ENCODE peak calls at places on chromosomes 16 and 17, in seven cellular contexts. L is SJSA1, H is ascending aorta, N is left ventricle myocardium inferior, J is GM23338, C is fibroblast of lung, M is tibial nerve. U is an unnamed sample.
A peak's percentile ranks its signal among the peaks of the same experiment; 100 is the strongest.

GRCh38 chr17:1039119-1039507 is 42.2 kb downstream of the TIMM22 start:
- DNase-seq in L (no peak), H (no peak), N (no peak), J (no peak), C (no peak), M (no peak), U (no peak)

GRCh38 chr17:67200727-67201301 is 44.2 kb downstream of the HELZ start:
- DNase-seq in L (no peak), H (no peak), N (no peak), J (peak; percentile 58), C (peak; percentile 11), M (no peak), U (no peak)

GRCh38 chr16:25040543-25040942 is 25.4 kb upstream of the ARHGAP17 start:
- DNase-seq in L (no peak), H (no peak), N (no peak), J (no peak), C (no peak), M (no peak), U (no peak)

GRCh38 chr17:82751571-82752370 is at the start of gene TBCD:
- DNase-seq in L (peak; percentile 91), H (peak; percentile 91), N (peak; percentile 88), J (peak; percentile 87), C (peak; percentile 90), M (peak; percentile 74), U (peak; percentile 87)

GRCh38 chr16:48538746-48539484 is 71.1 kb downstream of the N4BP1 start:
- DNase-seq in L (no peak), H (no peak), N (no peak), J (peak; percentile 45), C (no peak), M (no peak), U (no peak)

GRCh38 chr16:46947900-46948547 is 25.4 kb downstream of the DNAJA2 start:
- DNase-seq in L (no peak), H (no peak), N (no peak), J (peak; percentile 72), C (peak; percentile 59), M (no peak), U (no peak)

GRCh38 chr16:50671644-50672260 is 9.4 kb downstream of the SNX20 start:
- DNase-seq in L (no peak), H (no peak), N (no peak), J (peak; percentile 64), C (peak; percentile 39), M (no peak), U (no peak)

GRCh38 chr17:15354256-15354655 is 12.9 kb upstream of the TEKT3 start:
- DNase-seq in L (no peak), H (no peak), N (no peak), J (no peak), C (no peak), M (no peak), U (no peak)

GRCh38 chr17:58289869-58290268 is 9.1 kb upstream of the MPO start:
- DNase-seq in L (peak; percentile 11), H (no peak), N (no peak), J (no peak), C (no peak), M (no peak), U (no peak)

GRCh38 chr17:45364531-45365390 is 47.9 kb upstream of the MAP3K14 start:
- DNase-seq in L (no peak), H (peak; percentile 61), N (no peak), J (peak; percentile 99), C (no peak), M (peak; percentile 9), U (no peak)

GRCh38 chr17:20706752-20707372 is 127.3 kb downstream of the CDRT15L2 start:
- DNase-seq in L (no peak), H (no peak), N (no peak), J (no peak), C (no peak), M (no peak), U (no peak)

GRCh38 chr17:61235821-61236197 is 163.8 kb upstream of the TBX2 start:
- DNase-seq in L (peak; percentile 62), H (no peak), N (no peak), J (no peak), C (peak; percentile 79), M (no peak), U (no peak)

GRCh38 chr17:9026741-9027140 is 5.4 kb downstream of the NTN1 start:
- DNase-seq in L (no peak), H (no peak), N (no peak), J (no peak), C (no peak), M (no peak), U (no peak)

GRCh38 chr17:21689604-21690003 is 2.7 kb upstream of the KCNJ18 start:
- DNase-seq in L (no peak), H (peak; percentile 88), N (no peak), J (no peak), C (peak; percentile 88), M (no peak), U (peak; percentile 84)

GRCh38 chr16:57021693-57022092 is 32.3 kb downstream of the NLRC5 start:
- DNase-seq in L (no peak), H (no peak), N (no peak), J (no peak), C (no peak), M (no peak), U (no peak)

GRCh38 chr17:55584055-55584685 is 72.9 kb upstream of the SMIM36 start:
- DNase-seq in L (no peak), H (no peak), N (no peak), J (no peak), C (peak; percentile 72), M (no peak), U (no peak)

GRCh38 chr16:13425840-13426239 is 494.1 kb upstream of the ERCC4 start:
- DNase-seq in L (no peak), H (no peak), N (no peak), J (no peak), C (no peak), M (no peak), U (no peak)

GRCh38 chr16:13426736-13427135 is 493.2 kb upstream of the ERCC4 start:
- DNase-seq in L (no peak), H (no peak), N (no peak), J (no peak), C (no peak), M (no peak), U (no peak)

GRCh38 chr16:13419589-13419988 is 500.4 kb upstream of the ERCC4 start:
- DNase-seq in L (no peak), H (no peak), N (no peak), J (no peak), C (no peak), M (no peak), U (no peak)

GRCh38 chr16:13426279-13426678 is 493.7 kb upstream of the ERCC4 start:
- DNase-seq in L (no peak), H (no peak), N (no peak), J (peak; percentile 78), C (no peak), M (no peak), U (no peak)

DNA sequence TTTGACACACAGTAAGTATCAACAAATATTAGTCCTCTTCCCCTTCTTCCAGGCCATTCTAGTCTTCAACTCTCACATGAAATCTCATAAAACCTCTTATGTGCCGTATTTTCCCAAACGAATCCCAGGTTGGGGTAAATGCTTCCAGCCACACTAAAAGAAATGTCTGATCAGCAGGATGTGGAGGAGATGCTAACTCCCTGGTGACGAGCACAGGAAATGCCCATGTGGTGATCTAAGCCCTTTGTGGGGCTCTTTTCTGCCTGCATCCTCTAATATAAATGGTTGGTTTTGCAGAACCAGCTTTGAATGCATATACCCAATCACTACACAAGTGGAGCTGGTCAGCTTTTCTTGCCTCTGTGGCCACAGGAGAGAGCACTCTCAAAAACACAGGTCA is 498.2 kb upstream of the ERCC4 start:
- DNase-seq in L (no peak), H (no peak), N (no peak), J (peak; percentile 34), C (no peak), M (no peak), U (no peak)
- H3K36me3 ChIP-seq in L (no peaks in the 10 kb centered on the region), H (no peaks in the 10 kb centered on the region), N (no peaks in the 10 kb centered on the region), J (no peaks in the 10 kb centered on the region), C (no peaks in the 10 kb centered on the region), M (no peaks in the 10 kb centered on the region), U (no peaks in the 10 kb centered on the region)

DNA sequence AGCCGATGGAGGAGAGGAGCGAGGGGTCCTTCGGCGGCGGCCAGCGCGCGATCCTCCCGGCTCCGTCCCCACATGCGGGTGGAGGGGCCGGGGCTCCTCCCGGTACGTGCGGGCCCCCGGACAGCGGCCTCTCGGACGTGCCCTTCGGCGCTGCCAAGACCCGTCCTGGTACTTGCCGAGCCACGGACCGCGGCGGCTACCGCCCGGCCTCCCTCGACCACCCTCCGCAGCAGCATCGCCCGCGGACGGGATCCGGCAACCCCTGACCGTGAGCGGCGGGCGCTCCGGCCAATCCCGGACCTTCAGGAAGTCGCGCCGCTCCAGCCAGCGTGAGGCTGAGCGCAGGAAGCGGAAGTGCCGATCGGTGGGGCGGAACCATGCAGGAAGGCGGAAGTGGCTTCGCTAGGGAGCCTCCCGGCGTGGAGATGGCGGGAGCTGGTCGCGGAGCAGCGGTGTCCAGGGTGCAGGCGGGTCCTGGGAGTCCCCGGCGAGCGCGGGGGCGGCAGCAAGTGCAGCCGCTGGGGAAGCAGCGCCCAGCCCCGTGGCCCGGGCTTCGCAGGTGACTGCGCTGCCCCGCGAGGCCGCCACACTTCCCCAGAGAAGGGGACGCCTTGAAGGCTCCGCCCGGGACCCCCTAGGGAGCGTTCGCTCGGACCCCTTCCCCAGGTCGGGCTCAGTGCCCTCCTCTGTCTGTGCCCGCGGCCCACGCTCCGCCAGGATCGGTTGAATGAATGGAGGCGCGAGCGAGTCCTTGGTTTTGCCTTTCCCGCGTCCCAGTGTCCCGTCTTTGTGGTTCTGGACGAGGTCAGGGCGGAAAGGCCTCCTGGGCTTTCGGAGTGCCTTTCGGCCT is at the start of the genes CCDC137 and OXLD1:
- DNase-seq in L (peak; percentile 99), H (peak; percentile 97), N (peak; percentile 98), J (peak; percentile 99), C (peak; percentile 96), M (peak; percentile 91), U (peak; percentile 95)
- H3K36me3 ChIP-seq in L (peaks cover 67% of the 10 kb centered on the region), H (peaks cover 18% of the 10 kb centered on the region), N (peaks cover 35% of the 10 kb centered on the region), J (peaks cover 17% of the 10 kb centered on the region), C (peaks cover 22% of the 10 kb centered on the region), M (peaks cover 37% of the 10 kb centered on the region), U (no peaks in the 10 kb centered on the region)

DNA sequence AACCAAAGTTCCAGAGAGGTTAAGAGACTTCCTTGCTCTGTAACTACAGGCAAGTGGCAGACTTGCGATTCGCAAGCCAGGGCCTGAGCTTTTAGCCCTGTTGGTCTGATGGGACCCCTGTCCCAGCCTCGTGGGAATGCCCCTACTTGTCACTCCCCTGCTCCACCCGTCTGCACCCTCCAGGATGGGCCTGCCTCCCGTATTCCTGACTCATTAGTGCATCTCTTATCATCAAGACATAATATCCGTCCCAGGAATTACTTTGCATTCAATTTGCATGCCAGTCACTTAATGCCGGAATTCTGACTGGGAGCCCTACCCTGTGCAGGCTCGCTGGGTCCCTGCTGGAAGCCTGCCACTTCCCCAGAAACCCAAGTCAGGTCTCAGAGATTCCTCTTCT is 3.4 kb downstream of the PRSS53 start:
- DNase-seq in L (no peak), H (no peak), N (no peak), J (no peak), C (no peak), M (no peak), U (no peak)
- H3K36me3 ChIP-seq in L (peaks cover 44% of the 10 kb centered on the region), H (peaks cover 53% of the 10 kb centered on the region), N (peaks cover 76% of the 10 kb centered on the region), J (no peaks in the 10 kb centered on the region), C (peaks cover 22% of the 10 kb centered on the region), M (peaks cover 98% of the 10 kb centered on the region), U (no peaks in the 10 kb centered on the region)

GRCh38 chr16:31181102-31181830 is 1.3 kb downstream of the FUS start:
- DNase-seq in L (peak; percentile 52), H (no peak), N (peak; percentile 36), J (no peak), C (peak; percentile 29), M (peak; percentile 28), U (peak; percentile 43)
- H3K36me3 ChIP-seq in L (peaks cover 63% of the 10 kb centered on the region), H (peaks cover 38% of the 10 kb centered on the region), N (peaks cover 41% of the 10 kb centered on the region), J (peaks cover 46% of the 10 kb centered on the region), C (peaks cover 25% of the 10 kb centered on the region), M (peaks cover 39% of the 10 kb centered on the region), U (no peaks in the 10 kb centered on the region)

U was measured in uterus.